ENCODE peak calls at places on chromosomes 13 and 19, in eight cellular contexts. N is naive thymus-derived CD4-positive, alpha-beta T cell; V is HTR-8/SVneo; B is heart right ventricle; P is T-cell; Z is stimulated activated CD8-positive, alpha-beta memory T cell treated with anti-CD3 and anti-CD28 coated beads, Interleukin-7, amount 100 ng/mL, for 24 hours; T is brain microvascular endothelial cell; K is amniotic stem cell. J is an unnamed sample.

GRCh38 chr19:1568320-1569019 is at the start of gene MEX3D:
- DNase-seq in P (peak), Z (peak), N (peak), B (peak), V (peak), T (peak), K (peak), J (peak)

GRCh38 chr19:35141627-35142401 is 1.2 kb upstream of the FXYD7 start:
- DNase-seq in P (no peak), K (no peak), N (no peak), B (no peak), Z (no peak), T (no peak), V (no peak), J (no peak)

GRCh38 chr13:41054212-41054877 is 7.0 kb upstream of the WBP4 start:
- DNase-seq in N (peak), V (peak), T (peak), K (peak), B (no peak), P (peak), Z (no peak), J (peak)

GRCh38 chr13:49633687-49634086 is 5.4 kb downstream of the ARL11 start:
- DNase-seq in Z (no peak), P (no peak), B (no peak), K (no peak), T (no peak), N (no peak), V (no peak), J (no peak)

GRCh38 chr13:44331912-44332840 is 41.4 kb upstream of the SERP2 start:
- DNase-seq in K (peak), P (no peak), T (peak), V (no peak), N (no peak), Z (no peak), B (peak), J (no peak)

GRCh38 chr13:101649490-101650126 is 197.1 kb downstream of the ITGBL1 start:
- DNase-seq in Z (no peak), V (peak), T (peak), N (no peak), P (no peak), B (no peak), K (no peak), J (no peak)

GRCh38 chr19:8357007-8357521 is 6.9 kb upstream of the ANGPTL4 start:
- DNase-seq in V (no peak), K (no peak), T (peak), B (no peak), Z (no peak), N (no peak), P (no peak), J (no peak)

GRCh38 chr13:96091932-96092253 is 2.0 kb downstream of the HS6ST3 start:
- DNase-seq in K (no peak), T (no peak), N (no peak), V (no peak), B (no peak), Z (no peak), P (no peak), J (no peak)

GRCh38 chr19:8526345-8527062 is 12.5 kb upstream of the ZNF414 start:
- DNase-seq in Z (no peak), N (no peak), P (no peak), T (peak), K (peak), B (peak), V (peak), J (no peak)

GRCh38 chr13:101346942-101347728 is 69.2 kb downstream of the NALCN start:
- DNase-seq in V (no peak), B (no peak), K (no peak), N (no peak), Z (no peak), P (no peak), T (peak), J (no peak)

GRCh38 chr13:30371649-30372265 is 50.5 kb upstream of the UBE2L5 start:
- DNase-seq in P (peak), T (peak), V (no peak), Z (no peak), N (peak), K (peak), B (no peak), J (peak)

GRCh38 chr13:102878491-102878890 is 32.7 kb downstream of the ERCC5 start:
- DNase-seq in P (no peak), V (no peak), B (no peak), Z (no peak), N (no peak), T (peak), K (no peak), J (no peak)